ENCODE peak calls at places on chromosomes 16 and 17, in eight cellular contexts. C is NCI-H1092, Z is WERI-Rb-1, Q is GM19239, P is substantia nigra, X is head of caudate nucleus, L is DMS53, V is tibial nerve. R is an unnamed sample.

GRCh38 chr17:59561042-59561441 is 4.4 kb upstream of the DHX40 start:
- DNase-seq in C (no peak), Z (peak), Q (no peak), P (peak), X (no peak), L (peak), V (no peak), R (no peak)

GRCh38 chr17:73834684-73835343 is 190.6 kb upstream of the SDK2 start:
- DNase-seq in C (no peak), Z (no peak), Q (no peak), P (no peak), X (no peak), L (no peak), V (no peak), R (no peak)

GRCh38 chr16:84839054-84839453 is 19.3 kb downstream of the CRISPLD2 start:
- DNase-seq in C (no peak), Z (no peak), Q (no peak), P (no peak), X (peak), L (no peak), V (no peak), R (no peak)

GRCh38 chr16:4116328-4117249 is at the start of gene ADCY9:
- DNase-seq in C (peak), Z (peak), Q (peak), P (peak), X (peak), L (peak), V (peak), R (peak)

GRCh38 chr17:38620551-38621277 is 15.0 kb upstream of the SRCIN1 start:
- DNase-seq in C (no peak), Z (no peak), Q (no peak), P (no peak), X (peak), L (no peak), V (no peak), R (no peak)

GRCh38 chr17:17783121-17783824 is 53.5 kb downstream of the SREBF1 start:
- DNase-seq in C (peak), Z (peak), Q (peak), P (peak), X (peak), L (peak), V (peak), R (peak)

GRCh38 chr16:82138478-82139285 is 31.3 kb downstream of the MPHOSPH6 start:
- DNase-seq in C (no peak), Z (no peak), Q (no peak), P (no peak), X (no peak), L (peak), V (no peak), R (no peak)

GRCh38 chr16:53789159-53789558 is 85.2 kb downstream of the FTO start:
- DNase-seq in C (no peak), Z (no peak), Q (no peak), P (no peak), X (no peak), L (no peak), V (no peak), R (no peak)

GRCh38 chr17:13510062-13510461 is 91.7 kb downstream of the HS3ST3A1 start:
- DNase-seq in C (no peak), Z (peak), Q (no peak), P (no peak), X (no peak), L (no peak), V (no peak), R (no peak)

GRCh38 chr16:72013888-72014538 is 5.5 kb downstream of the DHODH start:
- DNase-seq in C (no peak), Z (no peak), Q (no peak), P (no peak), X (no peak), L (no peak), V (no peak), R (no peak)

GRCh38 chr16:53089434-53090270 is 34.9 kb downstream of the CHD9 start:
- DNase-seq in C (peak), Z (no peak), Q (no peak), P (peak), X (no peak), L (no peak), V (peak), R (no peak)

GRCh38 chr16:54937673-54938350 is 7.1 kb downstream of the IRX5 start:
- DNase-seq in C (no peak), Z (peak), Q (no peak), P (no peak), X (no peak), L (no peak), V (no peak), R (no peak)

GRCh38 chr17:77483128-77483598 is 342.4 kb downstream of the SEC14L1 start:
- DNase-seq in C (no peak), Z (no peak), Q (no peak), P (no peak), X (no peak), L (no peak), V (no peak), R (no peak)

GRCh38 chr17:82320956-82321927 is 3.8 kb upstream of the CD7 start:
- DNase-seq in C (no peak), Z (peak), Q (peak), P (no peak), X (peak), L (peak), V (no peak), R (no peak)

GRCh38 chr16:6363891-6364607 is 968.6 kb upstream of the RBFOX1 start:
- DNase-seq in C (no peak), Z (no peak), Q (no peak), P (no peak), X (no peak), L (no peak), V (no peak), R (no peak)

GRCh38 chr17:1022278-1023024 is 25.5 kb downstream of the TIMM22 start:
- DNase-seq in C (no peak), Z (no peak), Q (no peak), P (no peak), X (no peak), L (no peak), V (no peak), R (no peak)

GRCh38 chr17:83186226-83186625 is 106.8 kb downstream of the METRNL start:
- DNase-seq in C (no peak), Z (peak), Q (no peak), P (no peak), X (no peak), L (no peak), V (no peak), R (no peak)

R was measured in gastrocnemius medialis.